ENCODE peak calls at places on chromosomes 12 and 14, in eight cellular contexts. One of them, this sample, is unnamed.

GRCh38 chr14:68278568-68279436 is 459.2 kb downstream of the RAD51B start:
- DNase-seq in A549: peak; percentile 79
- DNase-seq in AG10803: peak; percentile 86
- DNase-seq in fibroblast of the aortic adventitia: peak; percentile 43
- DNase-seq in heart right ventricle: no peak
- DNase-seq in activated CD4-positive, alpha-beta T cell treated with anti-CD3 and anti-CD28 coated beads, Interleukin-2, amount 50 U/mL, for 1 hour: no peak
- DNase-seq in stimulated activated CD8-positive, alpha-beta memory T cell treated with anti-CD3 and anti-CD28 coated beads, Interleukin-4, amount 100 ng/mL, for 1 hour: no peak
- DNase-seq in HEK293T: no peak
- DNase-seq in this sample: no peak

GRCh38 chr14:104843006-104843405 is 22.1 kb upstream of the CEP170B start:
- DNase-seq in HEK293T: no peak
- DNase-seq in activated CD4-positive, alpha-beta T cell treated with anti-CD3 and anti-CD28 coated beads, Interleukin-2, amount 50 U/mL, for 1 hour: no peak
- DNase-seq in stimulated activated CD8-positive, alpha-beta memory T cell treated with anti-CD3 and anti-CD28 coated beads, Interleukin-4, amount 100 ng/mL, for 1 hour: no peak
- DNase-seq in AG10803: no peak
- DNase-seq in A549: no peak
- DNase-seq in heart right ventricle: no peak
- DNase-seq in fibroblast of the aortic adventitia: no peak
- DNase-seq in this sample: no peak

GRCh38 chr12:8989425-8989824 is at the start of gene KLRG1:
- DNase-seq in stimulated activated CD8-positive, alpha-beta memory T cell treated with anti-CD3 and anti-CD28 coated beads, Interleukin-4, amount 100 ng/mL, for 1 hour: no peak
- DNase-seq in heart right ventricle: no peak
- DNase-seq in AG10803: no peak
- DNase-seq in activated CD4-positive, alpha-beta T cell treated with anti-CD3 and anti-CD28 coated beads, Interleukin-2, amount 50 U/mL, for 1 hour: no peak
- DNase-seq in fibroblast of the aortic adventitia: no peak
- DNase-seq in A549: no peak
- DNase-seq in HEK293T: no peak
- DNase-seq in this sample: no peak

GRCh38 chr14:102028733-102029132 is 58.1 kb downstream of the HSP90AA1 start:
- DNase-seq in HEK293T: no peak
- DNase-seq in fibroblast of the aortic adventitia: peak; percentile 85
- DNase-seq in AG10803: peak; percentile 88
- DNase-seq in heart right ventricle: no peak
- DNase-seq in stimulated activated CD8-positive, alpha-beta memory T cell treated with anti-CD3 and anti-CD28 coated beads, Interleukin-4, amount 100 ng/mL, for 1 hour: no peak
- DNase-seq in activated CD4-positive, alpha-beta T cell treated with anti-CD3 and anti-CD28 coated beads, Interleukin-2, amount 50 U/mL, for 1 hour: no peak
- DNase-seq in A549: no peak
- DNase-seq in this sample: no peak

GRCh38 chr14:56173360-56173922 is 55.2 kb downstream of the PELI2 start:
- DNase-seq in A549: no peak
- DNase-seq in HEK293T: no peak
- DNase-seq in heart right ventricle: no peak
- DNase-seq in AG10803: no peak
- DNase-seq in fibroblast of the aortic adventitia: no peak
- DNase-seq in stimulated activated CD8-positive, alpha-beta memory T cell treated with anti-CD3 and anti-CD28 coated beads, Interleukin-4, amount 100 ng/mL, for 1 hour: no peak
- DNase-seq in activated CD4-positive, alpha-beta T cell treated with anti-CD3 and anti-CD28 coated beads, Interleukin-2, amount 50 U/mL, for 1 hour: no peak
- DNase-seq in this sample: no peak

GRCh38 chr12:53078425-53079225 is 565 bp downstream of the SPRYD3 start:
- DNase-seq in AG10803: peak; percentile 51
- DNase-seq in fibroblast of the aortic adventitia: peak; percentile 46
- DNase-seq in heart right ventricle: no peak
- DNase-seq in stimulated activated CD8-positive, alpha-beta memory T cell treated with anti-CD3 and anti-CD28 coated beads, Interleukin-4, amount 100 ng/mL, for 1 hour: no peak
- DNase-seq in A549: no peak
- DNase-seq in HEK293T: no peak
- DNase-seq in activated CD4-positive, alpha-beta T cell treated with anti-CD3 and anti-CD28 coated beads, Interleukin-2, amount 50 U/mL, for 1 hour: peak; percentile 61
- DNase-seq in this sample: no peak

GRCh38 chr14:59630281-59630963 is 53.8 kb upstream of the CCDC175 start:
- DNase-seq in heart right ventricle: no peak
- DNase-seq in stimulated activated CD8-positive, alpha-beta memory T cell treated with anti-CD3 and anti-CD28 coated beads, Interleukin-4, amount 100 ng/mL, for 1 hour: no peak
- DNase-seq in activated CD4-positive, alpha-beta T cell treated with anti-CD3 and anti-CD28 coated beads, Interleukin-2, amount 50 U/mL, for 1 hour: no peak
- DNase-seq in A549: no peak
- DNase-seq in AG10803: no peak
- DNase-seq in fibroblast of the aortic adventitia: no peak
- DNase-seq in HEK293T: peak; percentile 71
- DNase-seq in this sample: no peak

GRCh38 chr14:49959822-49960408 is 67.0 kb downstream of the ARF6 start:
- DNase-seq in fibroblast of the aortic adventitia: no peak
- DNase-seq in AG10803: no peak
- DNase-seq in HEK293T: no peak
- DNase-seq in stimulated activated CD8-positive, alpha-beta memory T cell treated with anti-CD3 and anti-CD28 coated beads, Interleukin-4, amount 100 ng/mL, for 1 hour: no peak
- DNase-seq in heart right ventricle: no peak
- DNase-seq in activated CD4-positive, alpha-beta T cell treated with anti-CD3 and anti-CD28 coated beads, Interleukin-2, amount 50 U/mL, for 1 hour: no peak
- DNase-seq in A549: no peak
- DNase-seq in this sample: no peak

GRCh38 chr12:80412343-80412953 is 31.6 kb upstream of the PTPRQ start:
- DNase-seq in A549: peak; percentile 65
- DNase-seq in stimulated activated CD8-positive, alpha-beta memory T cell treated with anti-CD3 and anti-CD28 coated beads, Interleukin-4, amount 100 ng/mL, for 1 hour: no peak
- DNase-seq in heart right ventricle: no peak
- DNase-seq in fibroblast of the aortic adventitia: peak; percentile 79
- DNase-seq in activated CD4-positive, alpha-beta T cell treated with anti-CD3 and anti-CD28 coated beads, Interleukin-2, amount 50 U/mL, for 1 hour: no peak
- DNase-seq in AG10803: peak; percentile 62
- DNase-seq in HEK293T: peak; percentile 25
- DNase-seq in this sample: no peak

GRCh38 chr14:23005451-23005850 is 4.5 kb downstream of the C14orf93 start:
- DNase-seq in fibroblast of the aortic adventitia: no peak
- DNase-seq in heart right ventricle: no peak
- DNase-seq in activated CD4-positive, alpha-beta T cell treated with anti-CD3 and anti-CD28 coated beads, Interleukin-2, amount 50 U/mL, for 1 hour: no peak
- DNase-seq in AG10803: no peak
- DNase-seq in A549: no peak
- DNase-seq in stimulated activated CD8-positive, alpha-beta memory T cell treated with anti-CD3 and anti-CD28 coated beads, Interleukin-4, amount 100 ng/mL, for 1 hour: no peak
- DNase-seq in HEK293T: no peak
- DNase-seq in this sample: no peak

GRCh38 chr14:68181395-68182326 is 362.1 kb downstream of the RAD51B start:
- DNase-seq in stimulated activated CD8-positive, alpha-beta memory T cell treated with anti-CD3 and anti-CD28 coated beads, Interleukin-4, amount 100 ng/mL, for 1 hour: no peak
- DNase-seq in activated CD4-positive, alpha-beta T cell treated with anti-CD3 and anti-CD28 coated beads, Interleukin-2, amount 50 U/mL, for 1 hour: no peak
- DNase-seq in heart right ventricle: no peak
- DNase-seq in fibroblast of the aortic adventitia: peak; percentile 50
- DNase-seq in AG10803: peak; percentile 50
- DNase-seq in HEK293T: no peak
- DNase-seq in A549: peak; percentile 46
- DNase-seq in this sample: no peak

GRCh38 chr12:84701041-84701440 is 211.6 kb downstream of the SLC6A15 start:
- DNase-seq in stimulated activated CD8-positive, alpha-beta memory T cell treated with anti-CD3 and anti-CD28 coated beads, Interleukin-4, amount 100 ng/mL, for 1 hour: no peak
- DNase-seq in activated CD4-positive, alpha-beta T cell treated with anti-CD3 and anti-CD28 coated beads, Interleukin-2, amount 50 U/mL, for 1 hour: no peak
- DNase-seq in fibroblast of the aortic adventitia: no peak
- DNase-seq in A549: no peak
- DNase-seq in AG10803: no peak
- DNase-seq in HEK293T: no peak
- DNase-seq in heart right ventricle: no peak
- DNase-seq in this sample: no peak

GRCh38 chr14:29536886-29537511 is 390.6 kb downstream of the PRKD1 start:
- DNase-seq in AG10803: peak; percentile 40
- DNase-seq in fibroblast of the aortic adventitia: peak; percentile 61
- DNase-seq in A549: peak; percentile 18
- DNase-seq in HEK293T: no peak
- DNase-seq in stimulated activated CD8-positive, alpha-beta memory T cell treated with anti-CD3 and anti-CD28 coated beads, Interleukin-4, amount 100 ng/mL, for 1 hour: no peak
- DNase-seq in heart right ventricle: no peak
- DNase-seq in activated CD4-positive, alpha-beta T cell treated with anti-CD3 and anti-CD28 coated beads, Interleukin-2, amount 50 U/mL, for 1 hour: no peak
- DNase-seq in this sample: no peak

GRCh38 chr12:118189761-118190181 is 53.8 kb downstream of the PEBP1 start:
- DNase-seq in AG10803: peak; percentile 67
- DNase-seq in A549: no peak
- DNase-seq in fibroblast of the aortic adventitia: peak; percentile 65
- DNase-seq in HEK293T: no peak
- DNase-seq in activated CD4-positive, alpha-beta T cell treated with anti-CD3 and anti-CD28 coated beads, Interleukin-2, amount 50 U/mL, for 1 hour: no peak
- DNase-seq in heart right ventricle: peak; percentile 26
- DNase-seq in stimulated activated CD8-positive, alpha-beta memory T cell treated with anti-CD3 and anti-CD28 coated beads, Interleukin-4, amount 100 ng/mL, for 1 hour: no peak
- DNase-seq in this sample: no peak

GRCh38 chr14:84584526-84584925 is 945.4 kb upstream of the FLRT2 start:
- DNase-seq in stimulated activated CD8-positive, alpha-beta memory T cell treated with anti-CD3 and anti-CD28 coated beads, Interleukin-4, amount 100 ng/mL, for 1 hour: no peak
- DNase-seq in fibroblast of the aortic adventitia: no peak
- DNase-seq in heart right ventricle: no peak
- DNase-seq in A549: no peak
- DNase-seq in AG10803: no peak
- DNase-seq in HEK293T: no peak
- DNase-seq in activated CD4-positive, alpha-beta T cell treated with anti-CD3 and anti-CD28 coated beads, Interleukin-2, amount 50 U/mL, for 1 hour: no peak
- DNase-seq in this sample: no peak

GRCh38 chr12:59149995-59150642 is 229.8 kb upstream of the LRIG3 start:
- DNase-seq in stimulated activated CD8-positive, alpha-beta memory T cell treated with anti-CD3 and anti-CD28 coated beads, Interleukin-4, amount 100 ng/mL, for 1 hour: no peak
- DNase-seq in HEK293T: peak; percentile 60
- DNase-seq in A549: peak; percentile 86
- DNase-seq in heart right ventricle: no peak
- DNase-seq in fibroblast of the aortic adventitia: peak; percentile 88
- DNase-seq in activated CD4-positive, alpha-beta T cell treated with anti-CD3 and anti-CD28 coated beads, Interleukin-2, amount 50 U/mL, for 1 hour: no peak
- DNase-seq in AG10803: peak; percentile 86
- DNase-seq in this sample: no peak

GRCh38 chr12:29519585-29520182 is 22.2 kb upstream of the OVCH1 start:
- DNase-seq in AG10803: peak; percentile 49
- DNase-seq in stimulated activated CD8-positive, alpha-beta memory T cell treated with anti-CD3 and anti-CD28 coated beads, Interleukin-4, amount 100 ng/mL, for 1 hour: no peak
- DNase-seq in heart right ventricle: no peak
- DNase-seq in fibroblast of the aortic adventitia: peak; percentile 84
- DNase-seq in activated CD4-positive, alpha-beta T cell treated with anti-CD3 and anti-CD28 coated beads, Interleukin-2, amount 50 U/mL, for 1 hour: no peak
- DNase-seq in A549: peak; percentile 60
- DNase-seq in HEK293T: peak; percentile 21
- DNase-seq in this sample: no peak

GRCh38 chr12:12924169-12924568 is 27.8 kb downstream of the GPRC5D start:
- DNase-seq in fibroblast of the aortic adventitia: no peak
- DNase-seq in A549: peak; percentile 30
- DNase-seq in HEK293T: no peak
- DNase-seq in heart right ventricle: no peak
- DNase-seq in stimulated activated CD8-positive, alpha-beta memory T cell treated with anti-CD3 and anti-CD28 coated beads, Interleukin-4, amount 100 ng/mL, for 1 hour: no peak
- DNase-seq in AG10803: no peak
- DNase-seq in activated CD4-positive, alpha-beta T cell treated with anti-CD3 and anti-CD28 coated beads, Interleukin-2, amount 50 U/mL, for 1 hour: no peak
- DNase-seq in this sample: no peak

This sample was measured in CD14-positive monocyte.